ENCODE peak calls at places on chromosome 2, in eight cellular contexts. K is Jurkat, Clone E6-1; S is stimulated activated CD4-positive, alpha-beta T cell treated with anti-CD3 and anti-CD28 coated beads, TNF-alpha, amount 100 ng/mL, for 4 hours; P is activated T-cell treated with anti-CD3 and anti-CD28 coated beads for 4 hours; T is A549; E is putamen; X is hypothalamus; B is type B pancreatic cell. L is an unnamed sample.

GRCh38 chr2:107635883-107636282 is 190.8 kb upstream of the RGPD4 start:
- DNase-seq in P (no peak), E (no peak), S (no peak), K (no peak), X (no peak), B (no peak), T (no peak), L (no peak)

GRCh38 chr2:188243381-188243780 is 48.3 kb upstream of the GULP1 start:
- DNase-seq in E (no peak), K (no peak), S (no peak), X (no peak), P (no peak), T (no peak), B (no peak), L (no peak)

GRCh38 chr2:145066151-145066661 is 546.3 kb upstream of the ZEB2 start:
- DNase-seq in P (no peak), T (no peak), K (no peak), X (no peak), S (no peak), B (no peak), E (peak; percentile 47), L (no peak)

GRCh38 chr2:233059797-233060499 is at the start of gene INPP5D:
- DNase-seq in T (no peak), X (no peak), E (no peak), K (peak; percentile 91), B (no peak), P (peak; percentile 56), S (peak; percentile 61), L (peak; percentile 61)

GRCh38 chr2:120209427-120210233 is 13.6 kb downstream of the TMEM185B start:
- DNase-seq in P (no peak), X (no peak), T (no peak), K (no peak), S (no peak), E (no peak), B (no peak), L (no peak)

GRCh38 chr2:241851325-241852115 is 7.2 kb downstream of the PDCD1 start:
- DNase-seq in E (no peak), B (peak; percentile 52), T (no peak), X (no peak), S (no peak), K (no peak), P (no peak), L (no peak)

GRCh38 chr2:8154936-8155335 is 526.9 kb upstream of the ID2 start:
- DNase-seq in B (no peak), K (no peak), S (no peak), X (no peak), P (no peak), E (no peak), T (no peak), L (no peak)

GRCh38 chr2:27571197-27571596 is 11.6 kb upstream of the ZNF512 start:
- DNase-seq in X (no peak), T (no peak), E (no peak), K (no peak), P (no peak), B (no peak), S (no peak), L (no peak)

GRCh38 chr2:109637749-109638570 is 23.8 kb downstream of the SOWAHC start:
- DNase-seq in X (no peak), E (no peak), B (no peak), K (no peak), T (no peak), S (no peak), P (no peak), L (no peak)